ENCODE peak calls at places on chromosome 10, in seven cellular contexts. S, V, R, Z, M, P and Y are unnamed samples.
A peak's percentile ranks its signal among the peaks of the same experiment; 100 is the strongest.

GRCh38 chr10:14605231-14605925 is 169.3 kb downstream of the FAM107B start:
- DNase-seq in S (no peak), V (peak; percentile 6), R (no peak), Z (no peak), M (peak; percentile 66), P (no peak), Y (no peak)

GRCh38 chr10:129035052-129035805 is 431.8 kb upstream of the MGMT start:
- DNase-seq in S (no peak), V (no peak), R (no peak), Z (no peak), M (no peak), P (no peak), Y (peak; percentile 19)

GRCh38 chr10:127964644-127965043 is 57.7 kb downstream of the PTPRE start:
- DNase-seq in S (no peak), V (peak; percentile 40), R (no peak), Z (no peak), M (no peak), P (no peak), Y (no peak)

GRCh38 chr10:50275650-50276235 is 24.4 kb upstream of the ASAH2 start:
- DNase-seq in S (peak; percentile 37), V (peak; percentile 39), R (peak; percentile 18), Z (peak; percentile 12), M (no peak), P (no peak), Y (peak; percentile 43)

GRCh38 chr10:128469515-128469914 is 343.3 kb upstream of the MKI67 start:
- DNase-seq in S (no peak), V (no peak), R (no peak), Z (no peak), M (no peak), P (no peak), Y (no peak)

GRCh38 chr10:112182808-112183328 is 697 bp downstream of the GPAM start:
- DNase-seq in S (no peak), V (peak; percentile 10), R (no peak), Z (no peak), M (peak; percentile 1), P (no peak), Y (no peak)

GRCh38 chr10:82847242-82847641 is 972.2 kb downstream of the NRG3 start:
- DNase-seq in S (no peak), V (no peak), R (no peak), Z (no peak), M (no peak), P (no peak), Y (no peak)

GRCh38 chr10:129586897-129587443 is 119.9 kb downstream of the MGMT start:
- DNase-seq in S (no peak), V (no peak), R (no peak), Z (no peak), M (no peak), P (no peak), Y (no peak)

GRCh38 chr10:70564901-70565351 is 37.6 kb downstream of the PRF1 start:
- DNase-seq in S (no peak), V (no peak), R (no peak), Z (no peak), M (no peak), P (no peak), Y (no peak)
- TF ChIP-seq CTCF in S (peak; percentile 34), V (no peak), R (no peak), Z (no peak), M (no peak), P (no peak), Y (no peak)

GRCh38 chr10:74634995-74635536 is 191.3 kb upstream of the KAT6B start:
- DNase-seq in S (no peak), V (no peak), R (no peak), Z (no peak), M (no peak), P (no peak), Y (no peak)
- H3K4me3 ChIP-seq in S (no peak overlapping the region), V (no peak overlapping the region), R (no peak overlapping the region), Z (no peak overlapping the region), M (no peak overlapping the region), P (no peak overlapping the region), Y (no peak overlapping the region)

DNA sequence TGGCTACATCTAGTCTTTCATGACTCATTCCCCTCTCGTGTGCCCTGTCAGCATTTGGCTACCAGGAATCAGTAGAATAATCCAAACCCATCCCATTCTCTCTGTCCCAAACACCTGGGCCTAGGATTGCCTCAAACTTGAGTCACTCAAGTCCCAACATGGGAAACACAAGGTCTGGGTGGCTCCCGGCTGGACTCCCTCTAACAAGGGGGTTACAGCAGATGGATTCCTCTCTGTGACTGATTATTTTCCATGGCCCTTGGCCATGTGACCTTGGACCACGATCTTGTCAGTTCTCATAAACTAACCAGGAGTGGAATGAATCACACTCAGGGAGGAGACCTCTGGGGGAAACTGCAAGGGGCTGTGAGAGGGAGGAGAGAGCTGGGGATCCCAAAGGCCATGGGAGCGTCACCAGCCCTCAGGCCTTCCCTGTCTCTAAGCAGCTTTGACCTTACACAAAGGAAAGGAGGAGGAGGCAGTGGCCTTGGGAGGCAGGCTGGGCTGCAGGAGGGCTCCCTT is 533.1 kb downstream of the KCNMA1 start:
- DNase-seq in S (peak; percentile 91), V (no peak), R (no peak), Z (no peak), M (peak; percentile 99), P (peak; percentile 50), Y (peak; percentile 9)
- H3K27ac ChIP-seq in S (peak overlapping the region; percentile 56), V (no peak overlapping the region), R (no peak overlapping the region), Z (no peak overlapping the region), M (peak overlapping the region; percentile 83), P (no peak overlapping the region), Y (no peak overlapping the region)

GRCh38 chr10:34078017-34078416 is 737.1 kb downstream of the PARD3 start:
- DNase-seq in S (no peak), V (no peak), R (no peak), Z (no peak), M (no peak), P (no peak), Y (no peak)
- TF ChIP-seq CTCF in S (peak; percentile 41), V (no peak), R (no peak), Z (no peak), M (peak; percentile 16), P (no peak), Y (no peak)

GRCh38 chr10:97632949-97633884 is at the start of gene MORN4:
- DNase-seq in S (peak; percentile 89), V (peak; percentile 87), R (peak; percentile 95), Z (peak; percentile 92), M (peak; percentile 87), P (peak; percentile 95), Y (peak; percentile 93)

GRCh38 chr10:97631098-97631497 is 2.2 kb downstream of the MORN4 start:
- DNase-seq in S (no peak), V (no peak), R (no peak), Z (no peak), M (peak; percentile 10), P (no peak), Y (no peak)

GRCh38 chr10:97629289-97629688 is 4.0 kb downstream of the MORN4 start:
- DNase-seq in S (no peak), V (no peak), R (no peak), Z (no peak), M (no peak), P (no peak), Y (no peak)

GRCh38 chr10:97635577-97635976 is 2.3 kb upstream of the MORN4 start:
- DNase-seq in S (no peak), V (no peak), R (no peak), Z (no peak), M (no peak), P (no peak), Y (no peak)

DNA sequence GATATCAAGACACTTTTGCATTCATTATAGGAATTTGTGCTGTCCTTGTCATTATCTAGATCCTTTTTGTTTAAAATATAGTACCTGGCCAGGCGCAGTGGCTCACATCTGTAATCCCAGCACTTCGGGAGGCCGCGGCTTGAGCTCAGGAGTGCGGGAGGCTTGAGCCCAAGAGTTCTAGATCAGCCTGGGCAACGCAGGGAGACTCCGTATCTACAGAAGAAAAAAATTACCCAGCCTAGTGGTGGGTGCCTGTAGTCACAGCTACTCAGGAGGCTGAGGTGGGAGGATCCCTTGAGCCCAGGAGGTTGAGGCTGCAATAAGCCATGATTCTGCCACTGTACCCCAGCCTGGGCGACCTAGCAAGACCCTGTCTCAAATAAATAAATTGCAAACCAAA is 621 bp upstream of the MORN4 start:
- DNase-seq in S (no peak), V (peak; percentile 31), R (no peak), Z (no peak), M (no peak), P (no peak), Y (peak; percentile 10)
- H3K4me3 ChIP-seq in S (peak overlapping the region; percentile 93), V (peak overlapping the region; percentile 79), R (peak overlapping the region; percentile 87), Z (peak overlapping the region; percentile 68), M (peak overlapping the region; percentile 95), P (no peak overlapping the region), Y (peak overlapping the region; percentile 58)

DNA sequence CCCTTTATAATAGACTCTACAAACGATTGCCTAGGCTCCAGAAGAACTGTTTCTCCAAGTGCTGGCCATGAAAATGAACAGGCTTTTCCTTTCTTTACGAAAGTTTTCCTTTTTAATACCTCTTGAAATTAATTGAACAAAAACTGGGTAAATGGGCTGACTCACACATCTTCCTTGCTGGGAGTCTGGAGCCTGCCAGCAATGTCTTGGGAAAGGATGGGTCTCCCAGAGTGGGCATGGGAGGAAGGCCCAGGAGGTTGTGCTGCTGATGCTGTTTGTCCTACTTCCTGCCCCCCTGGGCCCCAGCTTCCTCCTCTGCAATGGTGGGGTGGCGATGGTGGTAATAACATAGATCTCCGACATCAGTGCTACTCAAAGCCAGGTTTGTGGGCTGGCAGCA is 174.1 kb downstream of the RPS24 start:
- DNase-seq in S (no peak), V (no peak), R (no peak), Z (no peak), M (no peak), P (no peak), Y (no peak)
- H3K27ac ChIP-seq in S (no peak overlapping the region), V (peak overlapping the region; percentile 30), R (no peak overlapping the region), Z (no peak overlapping the region), M (no peak overlapping the region), P (no peak overlapping the region), Y (no peak overlapping the region)